ENCODE peak calls at places on chromosomes 5 and 9, in seven cellular contexts. One of them, this sample, is unnamed.

GRCh38 chr9:94173632-94174031 is 85.5 kb upstream of the ZNF169 start:
- DNase-seq in GM19239: no peak
- DNase-seq in stromal cell of bone marrow: no peak
- DNase-seq in pons: no peak
- DNase-seq in breast epithelium: no peak
- DNase-seq in AG04449: no peak
- DNase-seq in NCI-H460: no peak
- DNase-seq in this sample: no peak

GRCh38 chr5:92599217-92599810 is 981.7 kb downstream of the NR2F1-AS1 start:
- DNase-seq in pons: no peak
- DNase-seq in breast epithelium: no peak
- DNase-seq in stromal cell of bone marrow: no peak
- DNase-seq in NCI-H460: no peak
- DNase-seq in GM19239: no peak
- DNase-seq in AG04449: no peak
- DNase-seq in this sample: no peak

GRCh38 chr5:4640793-4641192 is 499.3 kb upstream of the ADAMTS16 start:
- DNase-seq in breast epithelium: no peak
- DNase-seq in pons: peak
- DNase-seq in NCI-H460: no peak
- DNase-seq in stromal cell of bone marrow: no peak
- DNase-seq in GM19239: no peak
- DNase-seq in AG04449: no peak
- DNase-seq in this sample: no peak

GRCh38 chr5:74173260-74173659 is 467.3 kb downstream of the ENC1 start:
- DNase-seq in AG04449: no peak
- DNase-seq in stromal cell of bone marrow: no peak
- DNase-seq in GM19239: no peak
- DNase-seq in NCI-H460: no peak
- DNase-seq in pons: no peak
- DNase-seq in breast epithelium: no peak
- DNase-seq in this sample: no peak

GRCh38 chr5:125210241-125210947 is 464.0 kb upstream of the ZNF608 start:
- DNase-seq in stromal cell of bone marrow: no peak
- DNase-seq in AG04449: no peak
- DNase-seq in NCI-H460: no peak
- DNase-seq in pons: no peak
- DNase-seq in breast epithelium: no peak
- DNase-seq in GM19239: no peak
- DNase-seq in this sample: no peak

GRCh38 chr9:99491408-99492259 is 269.6 kb downstream of the SEC61B start:
- DNase-seq in AG04449: no peak
- DNase-seq in stromal cell of bone marrow: peak
- DNase-seq in GM19239: peak
- DNase-seq in pons: no peak
- DNase-seq in breast epithelium: no peak
- DNase-seq in NCI-H460: no peak
- DNase-seq in this sample: peak

GRCh38 chr5:400282-401215 is 42.4 kb upstream of the EXOC3 start:
- DNase-seq in AG04449: peak
- DNase-seq in NCI-H460: no peak
- DNase-seq in breast epithelium: peak
- DNase-seq in GM19239: no peak
- DNase-seq in pons: no peak
- DNase-seq in stromal cell of bone marrow: peak
- DNase-seq in this sample: no peak

GRCh38 chr9:117869287-117869686 is 165.1 kb downstream of the TLR4 start:
- DNase-seq in pons: no peak
- DNase-seq in NCI-H460: no peak
- DNase-seq in GM19239: no peak
- DNase-seq in breast epithelium: no peak
- DNase-seq in stromal cell of bone marrow: no peak
- DNase-seq in AG04449: no peak
- DNase-seq in this sample: no peak

GRCh38 chr5:113204525-113205161 is 228.0 kb downstream of the DCP2 start:
- DNase-seq in AG04449: no peak
- DNase-seq in pons: peak
- DNase-seq in NCI-H460: peak
- DNase-seq in GM19239: no peak
- DNase-seq in stromal cell of bone marrow: peak
- DNase-seq in breast epithelium: peak
- DNase-seq in this sample: no peak

GRCh38 chr5:375336-375920 is 53.9 kb downstream of the AHRR start:
- DNase-seq in stromal cell of bone marrow: no peak
- DNase-seq in GM19239: no peak
- DNase-seq in AG04449: no peak
- DNase-seq in pons: no peak
- DNase-seq in breast epithelium: peak
- DNase-seq in NCI-H460: no peak
- DNase-seq in this sample: no peak

GRCh38 chr5:94855543-94855942 is 237.1 kb downstream of the SLF1 start:
- DNase-seq in AG04449: no peak
- DNase-seq in NCI-H460: no peak
- DNase-seq in GM19239: no peak
- DNase-seq in stromal cell of bone marrow: no peak
- DNase-seq in breast epithelium: no peak
- DNase-seq in pons: no peak
- DNase-seq in this sample: no peak

GRCh38 chr5:31366941-31367340 is 165.0 kb downstream of the DROSHA start:
- DNase-seq in NCI-H460: no peak
- DNase-seq in GM19239: no peak
- DNase-seq in breast epithelium: no peak
- DNase-seq in stromal cell of bone marrow: peak
- DNase-seq in pons: peak
- DNase-seq in AG04449: no peak
- DNase-seq in this sample: no peak

GRCh38 chr9:137892424-137893191 is 15.0 kb downstream of the CACNA1B start:
- DNase-seq in NCI-H460: no peak
- DNase-seq in AG04449: no peak
- DNase-seq in stromal cell of bone marrow: no peak
- DNase-seq in GM19239: no peak
- DNase-seq in pons: no peak
- DNase-seq in breast epithelium: no peak
- DNase-seq in this sample: no peak

GRCh38 chr5:79795764-79796398 is 106.2 kb downstream of the CMYA5 start:
- DNase-seq in stromal cell of bone marrow: no peak
- DNase-seq in breast epithelium: peak
- DNase-seq in pons: no peak
- DNase-seq in AG04449: no peak
- DNase-seq in GM19239: no peak
- DNase-seq in NCI-H460: no peak
- DNase-seq in this sample: no peak

GRCh38 chr5:107383414-107383813 is 287.3 kb downstream of the EFNA5 start:
- DNase-seq in breast epithelium: no peak
- DNase-seq in pons: no peak
- DNase-seq in NCI-H460: no peak
- DNase-seq in GM19239: no peak
- DNase-seq in AG04449: no peak
- DNase-seq in stromal cell of bone marrow: no peak
- DNase-seq in this sample: no peak

GRCh38 chr5:175325681-175326080 is 118.3 kb downstream of the DRD1 start:
- DNase-seq in stromal cell of bone marrow: no peak
- DNase-seq in NCI-H460: no peak
- DNase-seq in pons: no peak
- DNase-seq in GM19239: no peak
- DNase-seq in AG04449: no peak
- DNase-seq in breast epithelium: no peak
- DNase-seq in this sample: peak

GRCh38 chr5:95892784-95893354 is 68.8 kb downstream of the ELL2 start:
- DNase-seq in breast epithelium: no peak
- DNase-seq in AG04449: no peak
- DNase-seq in stromal cell of bone marrow: peak
- DNase-seq in GM19239: peak
- DNase-seq in pons: no peak
- DNase-seq in NCI-H460: peak
- DNase-seq in this sample: no peak

GRCh38 chr5:41156739-41157138 is 56.6 kb downstream of the C6 start:
- DNase-seq in pons: no peak
- DNase-seq in stromal cell of bone marrow: peak
- DNase-seq in breast epithelium: no peak
- DNase-seq in GM19239: no peak
- DNase-seq in AG04449: peak
- DNase-seq in NCI-H460: no peak
- DNase-seq in this sample: peak

GRCh38 chr5:125140855-125141254 is 394.4 kb upstream of the ZNF608 start:
- DNase-seq in AG04449: peak
- DNase-seq in pons: peak
- DNase-seq in NCI-H460: peak
- DNase-seq in stromal cell of bone marrow: peak
- DNase-seq in GM19239: no peak
- DNase-seq in breast epithelium: no peak
- DNase-seq in this sample: peak

GRCh38 chr5:33679791-33680190 is 212.0 kb downstream of the ADAMTS12 start:
- DNase-seq in NCI-H460: no peak
- DNase-seq in stromal cell of bone marrow: peak
- DNase-seq in AG04449: no peak
- DNase-seq in breast epithelium: no peak
- DNase-seq in GM19239: no peak
- DNase-seq in pons: no peak
- DNase-seq in this sample: no peak

GRCh38 chr9:124660341-124660801 is 110.7 kb downstream of the NR6A1 start:
- DNase-seq in AG04449: peak
- DNase-seq in stromal cell of bone marrow: no peak
- DNase-seq in NCI-H460: peak
- DNase-seq in GM19239: no peak
- DNase-seq in breast epithelium: no peak
- DNase-seq in pons: peak
- DNase-seq in this sample: no peak

GRCh38 chr5:157816682-157817268 is 42.2 kb downstream of the CLINT1 start:
- DNase-seq in NCI-H460: peak
- DNase-seq in GM19239: no peak
- DNase-seq in AG04449: no peak
- DNase-seq in stromal cell of bone marrow: no peak
- DNase-seq in breast epithelium: no peak
- DNase-seq in pons: no peak
- DNase-seq in this sample: no peak

GRCh38 chr9:88998911-88999310 is 7.6 kb downstream of the S1PR3 start:
- DNase-seq in stromal cell of bone marrow: peak
- DNase-seq in NCI-H460: no peak
- DNase-seq in GM19239: no peak
- DNase-seq in AG04449: no peak
- DNase-seq in breast epithelium: no peak
- DNase-seq in pons: peak
- DNase-seq in this sample: no peak

GRCh38 chr5:60961685-60962084 is 16.7 kb downstream of the NDUFAF2 start:
- DNase-seq in stromal cell of bone marrow: peak
- DNase-seq in NCI-H460: no peak
- DNase-seq in breast epithelium: no peak
- DNase-seq in AG04449: no peak
- DNase-seq in pons: no peak
- DNase-seq in GM19239: no peak
- DNase-seq in this sample: no peak

GRCh38 chr5:33772276-33772990 is 119.4 kb downstream of the ADAMTS12 start:
- DNase-seq in GM19239: no peak
- DNase-seq in stromal cell of bone marrow: no peak
- DNase-seq in NCI-H460: no peak
- DNase-seq in breast epithelium: no peak
- DNase-seq in pons: no peak
- DNase-seq in AG04449: peak
- DNase-seq in this sample: peak

GRCh38 chr5:66757219-66757833 is 161.1 kb downstream of the MAST4 start:
- DNase-seq in GM19239: no peak
- DNase-seq in AG04449: peak
- DNase-seq in breast epithelium: peak
- DNase-seq in NCI-H460: peak
- DNase-seq in pons: peak
- DNase-seq in stromal cell of bone marrow: peak
- DNase-seq in this sample: peak

GRCh38 chr5:172175263-172175719 is 12.7 kb downstream of the STK10 start:
- DNase-seq in pons: peak
- DNase-seq in NCI-H460: no peak
- DNase-seq in breast epithelium: no peak
- DNase-seq in AG04449: no peak
- DNase-seq in GM19239: peak
- DNase-seq in stromal cell of bone marrow: no peak
- DNase-seq in this sample: no peak

GRCh38 chr5:132003170-132003744 is 8.2 kb downstream of the ACSL6 start:
- DNase-seq in stromal cell of bone marrow: no peak
- DNase-seq in NCI-H460: no peak
- DNase-seq in AG04449: no peak
- DNase-seq in pons: peak
- DNase-seq in breast epithelium: no peak
- DNase-seq in GM19239: no peak
- DNase-seq in this sample: no peak

GRCh38 chr9:73402081-73403028 is 250.7 kb downstream of the ANXA1 start:
- DNase-seq in GM19239: no peak
- DNase-seq in NCI-H460: no peak
- DNase-seq in AG04449: no peak
- DNase-seq in breast epithelium: no peak
- DNase-seq in stromal cell of bone marrow: no peak
- DNase-seq in pons: no peak
- DNase-seq in this sample: no peak

GRCh38 chr5:137300411-137301240 is 198.5 kb downstream of the SPOCK1 start:
- DNase-seq in NCI-H460: no peak
- DNase-seq in breast epithelium: no peak
- DNase-seq in AG04449: no peak
- DNase-seq in pons: no peak
- DNase-seq in stromal cell of bone marrow: peak
- DNase-seq in GM19239: no peak
- DNase-seq in this sample: no peak

GRCh38 chr5:55101556-55102276 is 730 bp upstream of the GZMA start:
- DNase-seq in pons: no peak
- DNase-seq in stromal cell of bone marrow: no peak
- DNase-seq in breast epithelium: no peak
- DNase-seq in GM19239: no peak
- DNase-seq in NCI-H460: no peak
- DNase-seq in AG04449: no peak
- DNase-seq in this sample: no peak

GRCh38 chr9:92026206-92027002 is 76.4 kb upstream of the ROR2 start:
- DNase-seq in breast epithelium: no peak
- DNase-seq in NCI-H460: no peak
- DNase-seq in AG04449: no peak
- DNase-seq in GM19239: no peak
- DNase-seq in pons: no peak
- DNase-seq in stromal cell of bone marrow: no peak
- DNase-seq in this sample: no peak

GRCh38 chr9:15531380-15531779 is 20.6 kb upstream of the PSIP1 start:
- DNase-seq in breast epithelium: no peak
- DNase-seq in stromal cell of bone marrow: no peak
- DNase-seq in pons: no peak
- DNase-seq in NCI-H460: no peak
- DNase-seq in AG04449: no peak
- DNase-seq in GM19239: no peak
- DNase-seq in this sample: no peak

GRCh38 chr9:21510806-21511205 is 28.7 kb upstream of the IFNE start:
- DNase-seq in breast epithelium: no peak
- DNase-seq in NCI-H460: no peak
- DNase-seq in pons: no peak
- DNase-seq in stromal cell of bone marrow: no peak
- DNase-seq in AG04449: no peak
- DNase-seq in GM19239: no peak
- DNase-seq in this sample: no peak

GRCh38 chr5:142655339-142656267 is 30.3 kb downstream of the FGF1 start:
- DNase-seq in NCI-H460: peak
- DNase-seq in stromal cell of bone marrow: peak
- DNase-seq in pons: peak
- DNase-seq in breast epithelium: peak
- DNase-seq in AG04449: no peak
- DNase-seq in GM19239: peak
- DNase-seq in this sample: peak

GRCh38 chr9:110432253-110432652 is 94.6 kb upstream of the TXNDC8 start:
- DNase-seq in breast epithelium: no peak
- DNase-seq in AG04449: no peak
- DNase-seq in pons: peak
- DNase-seq in stromal cell of bone marrow: no peak
- DNase-seq in GM19239: no peak
- DNase-seq in NCI-H460: no peak
- DNase-seq in this sample: no peak

GRCh38 chr5:119275146-119275872 is 80.5 kb upstream of the TNFAIP8 start:
- DNase-seq in AG04449: no peak
- DNase-seq in pons: no peak
- DNase-seq in NCI-H460: no peak
- DNase-seq in GM19239: no peak
- DNase-seq in stromal cell of bone marrow: no peak
- DNase-seq in breast epithelium: no peak
- DNase-seq in this sample: no peak

GRCh38 chr9:123679330-123679987 is 250.5 kb downstream of the DENND1A start:
- DNase-seq in pons: no peak
- DNase-seq in NCI-H460: no peak
- DNase-seq in GM19239: peak
- DNase-seq in AG04449: no peak
- DNase-seq in stromal cell of bone marrow: no peak
- DNase-seq in breast epithelium: no peak
- DNase-seq in this sample: no peak

This sample was measured in AG04450.